ENCODE peak calls at places on chromosomes 7 and 10, in ten cellular contexts. A is psoas muscle, Q is cardiac muscle cell, N is OCI-LY7, X is left ventricle myocardium inferior, K is adipocyte, M is HCT116, R is Karpas-422, D is thyroid gland, U is neural progenitor cell. I is an unnamed sample. For H3K4me1, the result is how much of the 10 kb centered on the place peaks cover.

GRCh38 chr7:869348-869747 is 7.0 kb upstream of the GET4 start:
- DNase-seq in U (no peak), K (no peak), D (no peak), M (no peak), N (no peak), Q (no peak), R (no peak), A (no peak), X (no peak), I (no peak)

GRCh38 chr7:129401228-129401967 is 32.8 kb upstream of the STRIP2 start:
- DNase-seq in A (no peak), K (no peak), R (no peak), X (no peak), Q (no peak), M (no peak), U (no peak), D (no peak), N (no peak), I (no peak)

GRCh38 chr10:71615538-71616329 is 103.8 kb downstream of the C10orf105 start:
- DNase-seq in K (no peak), N (no peak), D (no peak), R (no peak), U (no peak), A (no peak), M (no peak), X (no peak), Q (no peak), I (no peak)

GRCh38 chr10:89207181-89207800 is at the start of gene CH25H:
- DNase-seq in M (no peak), D (peak), R (no peak), U (peak), A (peak), Q (peak), K (peak), N (no peak), X (peak), I (peak)

GRCh38 chr7:34837316-34837715 is 179.3 kb downstream of the NPSR1 start:
- DNase-seq in K (no peak), D (no peak), M (no peak), N (no peak), U (no peak), X (no peak), A (no peak), Q (no peak), R (no peak), I (no peak)

GRCh38 chr7:112888781-112889180 is 98.6 kb upstream of the TMEM168 start:
- DNase-seq in M (no peak), A (no peak), Q (no peak), R (no peak), U (no peak), N (no peak), D (no peak), X (no peak), K (peak), I (no peak)

GRCh38 chr10:119817991-119818888 is 54.4 kb downstream of the MCMBP start:
- DNase-seq in Q (peak), U (peak), X (peak), K (no peak), N (no peak), D (peak), M (no peak), A (peak), R (no peak), I (peak)

GRCh38 chr10:60883187-60883586 is 60.8 kb downstream of the RHOBTB1 start:
- DNase-seq in M (peak), D (peak), K (peak), X (no peak), Q (peak), U (peak), A (no peak), R (peak), N (peak), I (no peak)

GRCh38 chr10:25226775-25227682 is 52.2 kb downstream of the GPR158 start:
- DNase-seq in A (no peak), N (peak), R (peak), M (peak), X (no peak), K (peak), U (peak), Q (peak), D (peak), I (no peak)

GRCh38 chr7:159015081-159015893 is 129.4 kb downstream of the VIPR2 start:
- DNase-seq in U (no peak), X (peak), Q (peak), M (no peak), A (peak), N (no peak), D (no peak), K (peak), R (no peak), I (peak)

GRCh38 chr10:90871279-90871760 is 454 bp upstream of the RPP30 start:
- DNase-seq in K (peak), M (no peak), A (no peak), Q (peak), D (peak), X (no peak), N (peak), R (peak), U (peak), I (no peak)

GRCh38 chr7:137462074-137462715 is 118.7 kb upstream of the PTN start:
- DNase-seq in D (no peak), X (no peak), U (no peak), A (no peak), N (no peak), K (peak), Q (no peak), M (no peak), R (no peak), I (no peak)

GRCh38 chr7:979886-980571 is 3.0 kb upstream of the CYP2W1 start:
- DNase-seq in Q (no peak), M (no peak), D (peak), X (no peak), U (peak), R (peak), K (no peak), N (peak), A (no peak), I (no peak)

GRCh38 chr10:76040107-76040829 is 608.8 kb downstream of the LRMDA start:
- DNase-seq in U (no peak), K (no peak), D (no peak), A (no peak), M (no peak), X (no peak), Q (no peak), N (no peak), R (no peak), I (no peak)

GRCh38 chr7:101128040-101128834 is 1.3 kb downstream of the SERPINE1 start:
- DNase-seq in N (no peak), M (no peak), U (no peak), K (no peak), R (no peak), Q (no peak), D (no peak), X (no peak), A (no peak), I (no peak)

GRCh38 chr7:107937514-107937913 is 46.5 kb downstream of the DLD start:
- DNase-seq in R (no peak), D (no peak), N (no peak), M (no peak), U (no peak), Q (no peak), X (no peak), A (no peak), K (peak), I (no peak)

GRCh38 chr7:96314402-96315108 is 7.3 kb downstream of the SLC25A13 start:
- DNase-seq in A (no peak), D (no peak), Q (no peak), K (no peak), N (no peak), U (peak), X (no peak), R (no peak), M (no peak), I (no peak)
- H3K4me1 ChIP-seq in A (half or more), D (under half), Q (under half), K (under half), N (under half), U (under half), X (half or more), R (under half), M (under half), I (half or more)

DNA sequence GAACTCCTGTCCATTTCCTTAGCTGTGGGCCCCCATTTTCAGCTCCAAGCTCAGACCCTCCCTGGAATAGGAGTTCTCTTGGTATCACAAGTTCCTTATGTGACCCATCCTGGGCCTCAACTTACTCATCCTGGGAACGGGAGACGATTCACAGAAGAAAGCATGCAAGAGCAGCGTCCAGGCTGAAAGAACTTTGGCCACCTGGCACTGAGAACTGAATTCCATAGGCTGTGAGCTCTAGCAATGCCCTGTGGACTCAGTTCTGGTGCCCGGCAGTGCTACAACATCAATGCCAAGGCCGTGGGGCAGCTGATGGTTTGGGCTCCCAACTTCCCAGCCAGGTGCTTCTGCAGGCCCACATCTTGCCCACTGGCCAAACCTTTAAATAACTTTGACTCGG is 3.9 kb upstream of the CUEDC2 start:
- DNase-seq in D (no peak), X (no peak), Q (no peak), R (no peak), K (no peak), A (no peak), U (no peak), N (no peak), M (no peak), I (no peak)
- H3K4me1 ChIP-seq in D (under half), X (under half), Q (under half), R (under half), K (under half), A (under half), U (under half), N (under half), M (under half), I (half or more)

GRCh38 chr7:151011097-151011409 is 13.2 kb downstream of the ATG9B start:
- DNase-seq in D (no peak), K (no peak), M (no peak), A (no peak), R (no peak), N (no peak), Q (peak), U (no peak), X (no peak), I (no peak)

GRCh38 chr7:151010307-151011096 is 13.8 kb downstream of the ATG9B start:
- DNase-seq in M (no peak), R (no peak), N (no peak), Q (peak), D (peak), K (no peak), U (peak), A (no peak), X (no peak), I (no peak)

GRCh38 chr7:151008511-151009323 is 15.6 kb downstream of the ATG9B start:
- DNase-seq in Q (no peak), D (peak), N (peak), U (peak), A (peak), K (peak), X (peak), M (peak), R (peak), I (peak)

GRCh38 chr7:151009340-151010001 is 14.8 kb downstream of the ATG9B start:
- DNase-seq in X (no peak), Q (no peak), N (no peak), M (no peak), K (no peak), U (no peak), A (no peak), R (peak), D (no peak), I (no peak)

DNA sequence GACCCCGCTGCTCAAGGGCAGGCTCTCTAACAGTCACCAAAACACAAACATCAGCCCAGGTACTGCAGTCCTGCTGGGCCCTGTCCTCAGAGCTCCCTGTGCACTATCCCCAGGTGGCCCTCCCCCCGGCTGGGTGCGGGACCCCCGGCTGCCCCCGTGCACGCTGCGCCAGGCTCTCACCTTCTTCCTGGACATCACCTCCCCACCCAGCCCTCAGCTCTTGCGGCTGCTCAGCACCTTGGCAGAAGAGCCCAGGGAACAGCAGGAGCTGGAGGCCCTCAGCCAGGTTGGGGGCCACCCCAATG is 14.3 kb downstream of the ATG9B start:
- DNase-seq in X (no peak), N (no peak), Q (no peak), K (no peak), M (no peak), A (no peak), U (no peak), D (no peak), R (no peak), I (no peak)
- H3K4me1 ChIP-seq in X (half or more), N (under half), Q (under half), K (under half), M (half or more), A (under half), U (under half), D (under half), R (under half), I (half or more)

DNA sequence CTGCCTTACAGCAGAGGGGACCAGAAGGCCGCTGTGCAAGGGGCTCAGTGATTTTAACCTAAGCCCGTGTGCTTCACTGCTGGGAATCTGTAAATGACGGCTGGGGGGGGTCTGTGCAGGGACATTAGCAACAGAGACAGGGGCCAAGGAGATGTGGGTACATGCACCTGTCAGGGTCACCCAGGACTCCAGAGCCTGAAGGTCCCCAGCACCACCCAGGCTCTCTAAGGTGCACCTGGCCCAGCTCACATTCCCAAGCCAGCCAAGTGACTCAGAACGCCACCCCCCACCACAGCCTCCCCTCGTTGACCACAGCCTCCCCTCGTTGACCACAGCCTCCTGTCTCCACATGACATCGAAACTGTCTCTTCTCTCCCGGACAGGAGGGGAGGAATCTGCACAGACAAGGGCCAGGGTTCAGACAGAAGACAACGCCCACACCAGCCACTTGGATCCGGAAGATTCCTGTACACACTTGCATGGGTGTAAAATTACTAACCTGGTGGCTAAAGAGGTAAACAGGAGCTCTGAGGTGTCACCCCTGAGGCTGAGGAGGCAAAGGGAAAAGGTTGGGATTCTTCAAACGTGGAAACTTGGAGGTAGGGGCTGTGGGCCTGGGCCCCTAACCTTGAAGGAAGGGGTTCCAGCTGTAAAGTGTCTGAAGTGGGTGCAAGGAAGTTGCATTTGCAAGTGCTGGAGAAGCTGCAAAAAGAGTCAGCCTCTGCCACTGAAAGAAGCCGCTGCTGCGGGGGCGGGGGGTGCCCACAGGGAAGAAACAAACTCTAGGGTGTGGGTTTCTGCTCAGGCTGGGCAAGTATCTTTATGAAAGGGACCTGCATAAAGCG is 27.0 kb downstream of the CALML3 start:
- DNase-seq in U (no peak), Q (no peak), R (no peak), X (peak), N (no peak), K (no peak), A (peak), M (no peak), D (no peak), I (peak)
- H3K4me1 ChIP-seq in U (under half), Q (under half), R (under half), X (under half), N (under half), K (under half), A (under half), M (half or more), D (under half), I (under half)

GRCh38 chr10:110081914-110082313 is 74.1 kb downstream of the ADD3 start:
- DNase-seq in X (peak), U (no peak), D (peak), A (no peak), Q (no peak), M (no peak), R (no peak), N (no peak), K (peak), I (no peak)
- H3K4me1 ChIP-seq in X (half or more), U (under half), D (half or more), A (under half), Q (under half), M (under half), R (under half), N (under half), K (half or more), I (half or more)

GRCh38 chr10:15290150-15290549 is 80.9 kb downstream of the FAM171A1 start:
- DNase-seq in N (no peak), K (no peak), U (no peak), X (no peak), R (no peak), D (no peak), M (no peak), A (no peak), Q (no peak), I (no peak)

GRCh38 chr10:15293862-15294835 is 76.9 kb downstream of the FAM171A1 start:
- DNase-seq in N (no peak), U (no peak), R (no peak), M (no peak), A (no peak), Q (no peak), D (no peak), X (no peak), K (peak), I (no peak)

GRCh38 chr10:15295540-15296325 is 75.4 kb downstream of the FAM171A1 start:
- DNase-seq in A (no peak), N (no peak), M (no peak), U (no peak), K (no peak), D (no peak), X (no peak), Q (no peak), R (no peak), I (no peak)

GRCh38 chr10:15290671-15291070 is 80.4 kb downstream of the FAM171A1 start:
- DNase-seq in N (no peak), R (no peak), Q (no peak), X (no peak), D (no peak), M (no peak), A (no peak), K (no peak), U (no peak), I (no peak)
- H3K4me1 ChIP-seq in N (under half), R (under half), Q (under half), X (under half), D (under half), M (under half), A (under half), K (under half), U (under half), I (under half)

GRCh38 chr10:100350914-100351485 is 4.0 kb downstream of the SCD start:
- DNase-seq in M (no peak), K (no peak), D (no peak), R (no peak), Q (no peak), U (no peak), N (no peak), A (no peak), X (no peak), I (no peak)

GRCh38 chr10:100347568-100348195 is 649 bp downstream of the SCD start:
- DNase-seq in A (no peak), Q (peak), X (no peak), M (no peak), K (peak), R (peak), U (peak), N (peak), D (no peak), I (no peak)

GRCh38 chr10:100348389-100348927 is 1.4 kb downstream of the SCD start:
- DNase-seq in D (no peak), R (no peak), A (no peak), M (no peak), U (no peak), N (no peak), K (no peak), X (no peak), Q (no peak), I (no peak)

GRCh38 chr10:100349087-100349486 is 2.1 kb downstream of the SCD start:
- DNase-seq in X (no peak), K (no peak), M (no peak), U (peak), N (no peak), D (no peak), Q (peak), A (no peak), R (peak), I (no peak)

DNA sequence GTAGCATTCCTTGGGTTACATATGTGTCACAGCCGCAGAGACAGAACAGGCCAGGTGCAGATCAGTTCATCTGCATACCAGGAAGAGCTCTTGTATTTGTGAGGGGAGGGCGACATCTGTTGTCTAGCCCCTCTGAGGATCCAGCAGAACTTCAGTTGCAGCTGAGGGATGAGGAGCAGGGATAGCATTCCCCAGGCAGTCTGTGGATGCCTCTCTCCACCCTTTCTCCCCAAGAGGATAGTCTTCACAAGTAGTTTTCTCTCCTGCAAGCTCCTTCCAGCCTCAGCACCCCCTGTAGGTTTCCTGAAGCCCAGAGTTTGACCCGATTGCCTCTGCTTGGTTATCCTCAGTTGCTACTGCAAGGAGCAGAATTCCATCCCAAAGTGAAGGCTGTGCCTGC is 2.6 kb downstream of the SCD start:
- DNase-seq in Q (no peak), K (no peak), X (no peak), U (no peak), M (no peak), N (no peak), A (no peak), R (no peak), D (no peak), I (no peak)
- H3K4me1 ChIP-seq in Q (under half), K (under half), X (under half), U (under half), M (under half), N (under half), A (under half), R (half or more), D (under half), I (under half)

GRCh38 chr10:69870591-69870990 is 68.9 kb downstream of the COL13A1 start:
- DNase-seq in Q (no peak), D (no peak), X (no peak), K (no peak), R (no peak), M (no peak), N (no peak), A (peak), U (no peak), I (no peak)
- H3K4me1 ChIP-seq in Q (under half), D (under half), X (under half), K (under half), R (under half), M (under half), N (under half), A (under half), U (half or more), I (under half)

DNA sequence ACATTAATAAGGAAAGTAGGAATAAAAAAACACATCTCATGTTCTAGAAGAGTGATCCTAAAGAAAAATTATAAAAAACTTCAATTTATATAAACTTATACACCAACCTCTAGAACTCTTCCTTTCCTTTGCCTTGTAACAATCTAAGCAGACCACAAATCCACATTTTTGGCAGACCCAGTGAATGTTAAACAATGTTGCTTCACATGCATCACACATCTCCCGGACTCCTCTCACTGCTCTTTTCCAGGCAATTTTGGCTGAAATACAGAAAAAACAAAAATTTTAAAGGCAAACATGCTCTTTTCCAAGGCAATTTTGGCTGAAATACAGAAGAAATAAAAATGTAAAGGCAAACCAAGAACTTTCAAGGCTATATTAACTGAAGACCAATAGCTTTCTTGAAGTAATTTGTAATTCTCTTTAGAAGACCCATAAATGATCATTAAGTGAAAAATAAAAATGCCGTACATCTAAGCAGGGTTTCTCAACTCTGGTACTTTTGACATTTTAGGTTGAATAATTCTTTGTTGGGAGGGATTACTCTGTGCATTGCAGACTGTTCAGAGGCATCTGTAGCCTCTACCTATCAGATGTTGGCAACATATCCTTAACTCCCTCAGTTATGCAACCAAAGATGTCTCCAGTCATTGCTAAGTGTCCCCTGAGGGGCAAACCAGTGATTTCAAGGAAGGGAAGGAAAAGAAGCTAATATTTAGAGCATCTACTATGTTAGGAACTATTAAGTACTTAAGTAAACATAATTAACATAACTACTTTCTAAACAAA is 64.4 kb downstream of the NRBF2 start:
- DNase-seq in X (no peak), A (no peak), K (peak), M (no peak), R (no peak), N (no peak), U (no peak), Q (no peak), D (no peak), I (no peak)
- H3K4me1 ChIP-seq in X (under half), A (under half), K (under half), M (under half), R (under half), N (under half), U (under half), Q (under half), D (under half), I (under half)

I was measured in lower lobe of right lung.